ENCODE peak calls at places on chromosomes 11 and 22, in six cellular contexts. One of them, this sample, is unnamed.

GRCh38 chr11:68890490-68891231 is 13.0 kb downstream of the MRPL21 start:
- DNase-seq in T-helper 2 cell: no peak
- DNase-seq in T follicular helper cell: no peak
- DNase-seq in Kasumi-1: peak; percentile 89
- DNase-seq in sciatic nerve: peak; percentile 87
- DNase-seq in Calu3: no peak
- DNase-seq in this sample: no peak

GRCh38 chr22:28958611-28959010 is 75.2 kb downstream of the ZNRF3 start:
- DNase-seq in T-helper 2 cell: no peak
- DNase-seq in T follicular helper cell: no peak
- DNase-seq in sciatic nerve: no peak
- DNase-seq in Kasumi-1: no peak
- DNase-seq in Calu3: no peak
- DNase-seq in this sample: no peak

GRCh38 chr11:118996926-118997626 is 862 bp upstream of the CENATAC start:
- DNase-seq in T follicular helper cell: no peak
- DNase-seq in Calu3: no peak
- DNase-seq in sciatic nerve: no peak
- DNase-seq in Kasumi-1: peak; percentile 85
- DNase-seq in T-helper 2 cell: no peak
- DNase-seq in this sample: no peak

GRCh38 chr22:47370448-47371262 is 608.2 kb downstream of the TBC1D22A start:
- DNase-seq in T follicular helper cell: no peak
- DNase-seq in sciatic nerve: peak; percentile 45
- DNase-seq in Kasumi-1: no peak
- DNase-seq in Calu3: no peak
- DNase-seq in T-helper 2 cell: no peak
- DNase-seq in this sample: no peak

GRCh38 chr22:48828688-48829087 is 999.0 kb downstream of the BRD1 start:
- DNase-seq in Calu3: no peak
- DNase-seq in T-helper 2 cell: no peak
- DNase-seq in T follicular helper cell: no peak
- DNase-seq in sciatic nerve: peak; percentile 32
- DNase-seq in Kasumi-1: no peak
- DNase-seq in this sample: no peak

GRCh38 chr11:65169164-65169641 is 830 bp upstream of the SPDYC start:
- DNase-seq in Kasumi-1: no peak
- DNase-seq in T follicular helper cell: no peak
- DNase-seq in sciatic nerve: peak; percentile 25
- DNase-seq in T-helper 2 cell: no peak
- DNase-seq in Calu3: no peak
- DNase-seq in this sample: no peak

GRCh38 chr22:21014202-21015050 is 539 bp upstream of the P2RX6 start:
- DNase-seq in Kasumi-1: peak; percentile 47
- DNase-seq in Calu3: peak; percentile 65
- DNase-seq in T-helper 2 cell: peak; percentile 54
- DNase-seq in T follicular helper cell: peak; percentile 70
- DNase-seq in sciatic nerve: peak; percentile 89
- DNase-seq in this sample: peak; percentile 66

GRCh38 chr22:50008151-50009040 is 4.2 kb downstream of the IL17REL start:
- DNase-seq in Kasumi-1: no peak
- DNase-seq in Calu3: no peak
- DNase-seq in T follicular helper cell: no peak
- DNase-seq in T-helper 2 cell: no peak
- DNase-seq in sciatic nerve: peak; percentile 50
- DNase-seq in this sample: no peak

GRCh38 chr11:120819003-120819402 is 204.9 kb upstream of the TBCEL start:
- DNase-seq in T-helper 2 cell: no peak
- DNase-seq in sciatic nerve: no peak
- DNase-seq in Kasumi-1: no peak
- DNase-seq in Calu3: no peak
- DNase-seq in T follicular helper cell: no peak
- DNase-seq in this sample: no peak

GRCh38 chr22:50189184-50189848 is 3.6 kb downstream of the TRABD start:
- DNase-seq in sciatic nerve: no peak
- DNase-seq in Kasumi-1: no peak
- DNase-seq in Calu3: no peak
- DNase-seq in T-helper 2 cell: no peak
- DNase-seq in T follicular helper cell: no peak
- DNase-seq in this sample: no peak

GRCh38 chr11:1082728-1083620 is 8.3 kb downstream of the MUC2 start:
- DNase-seq in Kasumi-1: no peak
- DNase-seq in Calu3: no peak
- DNase-seq in sciatic nerve: peak; percentile 53
- DNase-seq in T-helper 2 cell: peak; percentile 3
- DNase-seq in T follicular helper cell: no peak
- DNase-seq in this sample: no peak

GRCh38 chr11:68521962-68522626 is 61.5 kb downstream of the PPP6R3 start:
- DNase-seq in Kasumi-1: no peak
- DNase-seq in sciatic nerve: no peak
- DNase-seq in T follicular helper cell: no peak
- DNase-seq in Calu3: no peak
- DNase-seq in T-helper 2 cell: no peak
- DNase-seq in this sample: no peak

GRCh38 chr11:11937433-11937832 is 71.0 kb downstream of the DKK3 start:
- DNase-seq in sciatic nerve: no peak
- DNase-seq in T follicular helper cell: no peak
- DNase-seq in Kasumi-1: no peak
- DNase-seq in Calu3: no peak
- DNase-seq in T-helper 2 cell: no peak
- DNase-seq in this sample: no peak

GRCh38 chr11:83054904-83055380 is 16.8 kb downstream of the RAB30 start:
- DNase-seq in T follicular helper cell: no peak
- DNase-seq in sciatic nerve: no peak
- DNase-seq in T-helper 2 cell: no peak
- DNase-seq in Kasumi-1: no peak
- DNase-seq in Calu3: peak; percentile 30
- DNase-seq in this sample: peak; percentile 76

GRCh38 chr22:22558972-22559603 is at the start of gene PRAME:
- DNase-seq in T follicular helper cell: peak; percentile 48
- DNase-seq in Kasumi-1: peak; percentile 90
- DNase-seq in sciatic nerve: peak; percentile 65
- DNase-seq in Calu3: peak; percentile 89
- DNase-seq in T-helper 2 cell: no peak
- DNase-seq in this sample: peak; percentile 67

GRCh38 chr11:132373405-132374141 is 1003.2 kb downstream of the NTM start:
- DNase-seq in Calu3: no peak
- DNase-seq in T-helper 2 cell: no peak
- DNase-seq in T follicular helper cell: no peak
- DNase-seq in sciatic nerve: no peak
- DNase-seq in Kasumi-1: no peak
- DNase-seq in this sample: no peak

GRCh38 chr11:64713031-64713780 is 9.8 kb downstream of the NRXN2 start:
- DNase-seq in sciatic nerve: no peak
- DNase-seq in T-helper 2 cell: no peak
- DNase-seq in Kasumi-1: no peak
- DNase-seq in Calu3: no peak
- DNase-seq in T follicular helper cell: no peak
- DNase-seq in this sample: no peak

GRCh38 chr11:105046898-105047579 is 1.9 kb upstream of the CARD16 start:
- DNase-seq in T follicular helper cell: no peak
- DNase-seq in T-helper 2 cell: no peak
- DNase-seq in sciatic nerve: no peak
- DNase-seq in Kasumi-1: no peak
- DNase-seq in Calu3: peak; percentile 35
- DNase-seq in this sample: peak; percentile 41

GRCh38 chr22:24049211-24049610 is 38.1 kb downstream of the CABIN1 start:
- DNase-seq in T follicular helper cell: no peak
- DNase-seq in T-helper 2 cell: no peak
- DNase-seq in Calu3: no peak
- DNase-seq in sciatic nerve: no peak
- DNase-seq in Kasumi-1: no peak
- DNase-seq in this sample: no peak

GRCh38 chr11:11843233-11843632 is 1.5 kb downstream of the USP47 start:
- DNase-seq in Calu3: no peak
- DNase-seq in Kasumi-1: peak; percentile 36
- DNase-seq in T-helper 2 cell: no peak
- DNase-seq in sciatic nerve: no peak
- DNase-seq in T follicular helper cell: no peak
- DNase-seq in this sample: peak; percentile 28

GRCh38 chr11:12279672-12280108 is 97.7 kb upstream of the PARVA start:
- DNase-seq in T follicular helper cell: no peak
- DNase-seq in sciatic nerve: no peak
- DNase-seq in Calu3: no peak
- DNase-seq in T-helper 2 cell: no peak
- DNase-seq in Kasumi-1: no peak
- DNase-seq in this sample: no peak

GRCh38 chr11:32982626-32983025 is 33.1 kb upstream of the DEPDC7 start:
- DNase-seq in sciatic nerve: no peak
- DNase-seq in Calu3: no peak
- DNase-seq in T follicular helper cell: no peak
- DNase-seq in Kasumi-1: no peak
- DNase-seq in T-helper 2 cell: no peak
- DNase-seq in this sample: no peak

GRCh38 chr22:36398602-36399472 is 11.1 kb upstream of the MYH9 start:
- DNase-seq in sciatic nerve: no peak
- DNase-seq in Calu3: peak; percentile 44
- DNase-seq in T follicular helper cell: no peak
- DNase-seq in Kasumi-1: no peak
- DNase-seq in T-helper 2 cell: no peak
- DNase-seq in this sample: no peak

GRCh38 chr11:1878134-1879031 is 13.3 kb downstream of the PRR33 start:
- DNase-seq in T-helper 2 cell: peak; percentile 5
- DNase-seq in sciatic nerve: peak; percentile 57
- DNase-seq in T follicular helper cell: no peak
- DNase-seq in Kasumi-1: no peak
- DNase-seq in Calu3: no peak
- DNase-seq in this sample: no peak

GRCh38 chr22:40081662-40082061 is 86.9 kb downstream of the FAM83F start:
- DNase-seq in T follicular helper cell: no peak
- DNase-seq in sciatic nerve: no peak
- DNase-seq in T-helper 2 cell: no peak
- DNase-seq in Kasumi-1: no peak
- DNase-seq in Calu3: no peak
- DNase-seq in this sample: no peak

GRCh38 chr11:21625982-21626381 is 566.9 kb upstream of the ANO5 start:
- DNase-seq in T follicular helper cell: no peak
- DNase-seq in Calu3: no peak
- DNase-seq in T-helper 2 cell: no peak
- DNase-seq in sciatic nerve: no peak
- DNase-seq in Kasumi-1: peak; percentile 99
- DNase-seq in this sample: no peak

GRCh38 chr11:126345283-126345682 is 10.2 kb upstream of the ST3GAL4 start:
- DNase-seq in Calu3: no peak
- DNase-seq in sciatic nerve: no peak
- DNase-seq in T follicular helper cell: no peak
- DNase-seq in Kasumi-1: no peak
- DNase-seq in T-helper 2 cell: no peak
- DNase-seq in this sample: no peak

GRCh38 chr11:62479631-62480201 is 60.9 kb downstream of the SCGB1A1 start:
- DNase-seq in T-helper 2 cell: no peak
- DNase-seq in T follicular helper cell: no peak
- DNase-seq in Calu3: no peak
- DNase-seq in Kasumi-1: no peak
- DNase-seq in sciatic nerve: no peak
- DNase-seq in this sample: no peak

GRCh38 chr11:893008-893654 is 17.5 kb downstream of the CHID1 start:
- DNase-seq in T follicular helper cell: no peak
- DNase-seq in sciatic nerve: no peak
- DNase-seq in Kasumi-1: no peak
- DNase-seq in Calu3: no peak
- DNase-seq in T-helper 2 cell: no peak
- DNase-seq in this sample: no peak

GRCh38 chr11:121894581-121894980 is 221.4 kb downstream of the BLID start:
- DNase-seq in Kasumi-1: no peak
- DNase-seq in T-helper 2 cell: no peak
- DNase-seq in T follicular helper cell: no peak
- DNase-seq in sciatic nerve: no peak
- DNase-seq in Calu3: no peak
- DNase-seq in this sample: no peak

GRCh38 chr11:121535122-121535796 is 82.5 kb upstream of the SORL1-AS1 start:
- DNase-seq in Kasumi-1: no peak
- DNase-seq in Calu3: no peak
- DNase-seq in sciatic nerve: no peak
- DNase-seq in T follicular helper cell: no peak
- DNase-seq in T-helper 2 cell: no peak
- DNase-seq in this sample: no peak

GRCh38 chr22:38567531-38568245 is 2.3 kb downstream of the DMC1 start:
- DNase-seq in Calu3: no peak
- DNase-seq in sciatic nerve: no peak
- DNase-seq in Kasumi-1: no peak
- DNase-seq in T follicular helper cell: no peak
- DNase-seq in T-helper 2 cell: no peak
- DNase-seq in this sample: no peak

GRCh38 chr22:37169947-37170688 is 17.9 kb downstream of the C1QTNF6 start:
- DNase-seq in Calu3: no peak
- DNase-seq in T follicular helper cell: no peak
- DNase-seq in T-helper 2 cell: no peak
- DNase-seq in Kasumi-1: no peak
- DNase-seq in sciatic nerve: peak; percentile 60
- DNase-seq in this sample: no peak

GRCh38 chr11:123564225-123564624 is 90.2 kb downstream of the SCN3B start:
- DNase-seq in Calu3: no peak
- DNase-seq in Kasumi-1: no peak
- DNase-seq in sciatic nerve: no peak
- DNase-seq in T follicular helper cell: no peak
- DNase-seq in T-helper 2 cell: no peak
- DNase-seq in this sample: no peak

GRCh38 chr11:101459020-101459419 is 124.8 kb downstream of the TRPC6 start:
- DNase-seq in sciatic nerve: no peak
- DNase-seq in T follicular helper cell: no peak
- DNase-seq in T-helper 2 cell: no peak
- DNase-seq in Calu3: no peak
- DNase-seq in Kasumi-1: no peak
- DNase-seq in this sample: no peak

GRCh38 chr11:64743591-64744543 is at the start of gene RASGRP2:
- DNase-seq in sciatic nerve: peak; percentile 89
- DNase-seq in T follicular helper cell: peak; percentile 81
- DNase-seq in Kasumi-1: peak; percentile 55
- DNase-seq in T-helper 2 cell: peak; percentile 74
- DNase-seq in Calu3: peak; percentile 65
- DNase-seq in this sample: no peak

GRCh38 chr11:117356126-117356761 is 28.6 kb downstream of the CEP164 start:
- DNase-seq in T-helper 2 cell: no peak
- DNase-seq in Calu3: no peak
- DNase-seq in Kasumi-1: no peak
- DNase-seq in T follicular helper cell: no peak
- DNase-seq in sciatic nerve: no peak
- DNase-seq in this sample: no peak

GRCh38 chr11:5486421-5486820 is 2.1 kb upstream of the OR52D1 start:
- DNase-seq in T follicular helper cell: no peak
- DNase-seq in T-helper 2 cell: no peak
- DNase-seq in Kasumi-1: no peak
- DNase-seq in sciatic nerve: no peak
- DNase-seq in Calu3: no peak
- DNase-seq in this sample: no peak

GRCh38 chr22:29784451-29785361 is 17.5 kb downstream of the UQCR10 start:
- DNase-seq in Kasumi-1: no peak
- DNase-seq in sciatic nerve: no peak
- DNase-seq in T-helper 2 cell: no peak
- DNase-seq in Calu3: no peak
- DNase-seq in T follicular helper cell: no peak
- DNase-seq in this sample: no peak